ENCODE peak calls at places on chromosomes 6 and 20, in seven cellular contexts. Z is breast epithelium, O is AG04450, I is right cardiac atrium, S is tibial nerve, V is H9, L is small intestine. K is an unnamed sample.

GRCh38 chr6:157524735-157525134 is 143.7 kb downstream of the ZDHHC14 start:
- DNase-seq in Z (no peak), O (no peak), I (no peak), S (no peak), V (no peak), L (no peak), K (no peak)

GRCh38 chr20:58988565-58988882 is 7.5 kb downstream of the NELFCD start:
- DNase-seq in Z (no peak), O (no peak), I (no peak), S (no peak), V (no peak), L (no peak), K (no peak)

GRCh38 chr20:53658973-53659372 is 65.3 kb upstream of the ZNF217 start:
- DNase-seq in Z (no peak), O (no peak), I (no peak), S (no peak), V (no peak), L (no peak), K (no peak)

GRCh38 chr6:89073840-89074239 is 6.7 kb upstream of the PNRC1 start:
- DNase-seq in Z (no peak), O (no peak), I (no peak), S (no peak), V (no peak), L (no peak), K (no peak)

GRCh38 chr20:64048402-64049044 is 916 bp downstream of the SOX18 start:
- DNase-seq in Z (no peak), O (no peak), I (no peak), S (no peak), V (no peak), L (no peak), K (no peak)

GRCh38 chr6:161736796-161737292 is 463.0 kb upstream of the AGPAT4 start:
- DNase-seq in Z (no peak), O (no peak), I (no peak), S (no peak), V (peak; percentile 33), L (no peak), K (no peak)

GRCh38 chr6:116370717-116371383 is at the start of gene DSE:
- DNase-seq in Z (peak; percentile 61), O (peak; percentile 72), I (peak; percentile 94), S (peak; percentile 79), V (peak; percentile 85), L (peak; percentile 37), K (peak; percentile 77)

GRCh38 chr6:11938285-11938890 is 73.7 kb upstream of the HIVEP1 start:
- DNase-seq in Z (no peak), O (no peak), I (no peak), S (no peak), V (peak; percentile 71), L (peak; percentile 63), K (no peak)

GRCh38 chr20:16106191-16106849 is 466.9 kb downstream of the KIF16B start:
- DNase-seq in Z (no peak), O (no peak), I (no peak), S (no peak), V (no peak), L (no peak), K (no peak)

GRCh38 chr6:128305228-128305627 is 215.2 kb downstream of the PTPRK start:
- DNase-seq in Z (no peak), O (no peak), I (no peak), S (no peak), V (no peak), L (no peak), K (no peak)

GRCh38 chr20:6122111-6122872 is 538 bp downstream of the FERMT1 start:
- DNase-seq in Z (no peak), O (peak; percentile 2), I (no peak), S (no peak), V (peak; percentile 36), L (peak; percentile 42), K (no peak)

GRCh38 chr6:154403803-154404202 is 47.2 kb upstream of the IPCEF1 start:
- DNase-seq in Z (no peak), O (no peak), I (peak; percentile 56), S (no peak), V (no peak), L (no peak), K (no peak)

GRCh38 chr6:84458271-84458670 is 230.8 kb upstream of the CEP162 start:
- DNase-seq in Z (no peak), O (no peak), I (no peak), S (no peak), V (no peak), L (no peak), K (no peak)

GRCh38 chr6:36136034-36136433 is 5.7 kb downstream of the MAPK13 start:
- DNase-seq in Z (no peak), O (no peak), I (no peak), S (no peak), V (no peak), L (no peak), K (no peak)
- H3K27ac ChIP-seq in Z (peak overlapping the region; percentile 36), O (no peak overlapping the region), I (no peak overlapping the region), S (no peak overlapping the region), V (no peak overlapping the region), L (no peak overlapping the region), K (no peak overlapping the region)

DNA sequence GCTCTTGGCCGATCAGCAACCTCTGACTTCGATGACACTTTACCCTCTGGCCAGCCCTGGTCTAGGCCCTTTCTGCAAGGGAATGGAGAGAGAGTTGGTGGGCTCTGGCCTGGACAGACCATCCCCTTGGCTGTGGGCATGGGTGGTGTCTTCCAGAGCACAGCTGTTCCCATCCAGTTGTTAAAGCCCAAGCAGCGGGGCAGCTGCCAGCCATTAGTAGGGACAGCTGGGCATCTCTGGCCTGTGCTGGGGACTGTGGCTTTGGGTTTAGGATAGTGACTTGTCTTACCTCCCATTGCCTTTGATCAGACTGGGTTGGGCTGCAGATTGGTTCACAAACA is 2.8 kb downstream of the CDC25B start:
- DNase-seq in Z (no peak), O (no peak), I (peak; percentile 28), S (no peak), V (no peak), L (no peak), K (peak; percentile 19)
- H3K27ac ChIP-seq in Z (peak overlapping the region; percentile 25), O (peak overlapping the region; percentile 21), I (no peak overlapping the region), S (peak overlapping the region; percentile 98), V (no peak overlapping the region), L (peak overlapping the region; percentile 22), K (no peak overlapping the region)

GRCh38 chr20:4225778-4226177 is 210.4 kb upstream of the RNF24 start:
- DNase-seq in Z (no peak), O (peak; percentile 85), I (no peak), S (no peak), V (no peak), L (no peak), K (no peak)
- H3K27ac ChIP-seq in Z (no peak overlapping the region), O (peak overlapping the region; percentile 81), I (peak overlapping the region; percentile 25), S (peak overlapping the region; percentile 1), V (no peak overlapping the region), L (no peak overlapping the region), K (no peak overlapping the region)

GRCh38 chr20:35410613-35411012 is 1.2 kb downstream of the UQCC1 start:
- DNase-seq in Z (no peak), O (no peak), I (no peak), S (no peak), V (no peak), L (no peak), K (no peak)
- H3K27ac ChIP-seq in Z (no peak overlapping the region), O (no peak overlapping the region), I (no peak overlapping the region), S (no peak overlapping the region), V (no peak overlapping the region), L (no peak overlapping the region), K (no peak overlapping the region)

GRCh38 chr6:19465760-19466159 is 371.4 kb upstream of the ID4 start:
- DNase-seq in Z (no peak), O (no peak), I (no peak), S (no peak), V (no peak), L (no peak), K (no peak)
- H3K27ac ChIP-seq in Z (peak overlapping the region; percentile 59), O (no peak overlapping the region), I (no peak overlapping the region), S (no peak overlapping the region), V (no peak overlapping the region), L (no peak overlapping the region), K (peak overlapping the region; percentile 26)

GRCh38 chr6:42128460-42129359 is 13.7 kb downstream of the C6orf132 start:
- DNase-seq in Z (no peak), O (no peak), I (peak; percentile 73), S (no peak), V (no peak), L (no peak), K (no peak)

GRCh38 chr6:42125231-42125630 is 17.2 kb downstream of the C6orf132 start:
- DNase-seq in Z (no peak), O (no peak), I (no peak), S (no peak), V (no peak), L (no peak), K (no peak)

GRCh38 chr6:42124223-42124836 is 18.1 kb downstream of the C6orf132 start:
- DNase-seq in Z (no peak), O (no peak), I (no peak), S (no peak), V (no peak), L (no peak), K (no peak)

GRCh38 chr6:42123379-42124103 is 18.9 kb downstream of the C6orf132 start:
- DNase-seq in Z (no peak), O (no peak), I (peak; percentile 64), S (no peak), V (no peak), L (no peak), K (no peak)

DNA sequence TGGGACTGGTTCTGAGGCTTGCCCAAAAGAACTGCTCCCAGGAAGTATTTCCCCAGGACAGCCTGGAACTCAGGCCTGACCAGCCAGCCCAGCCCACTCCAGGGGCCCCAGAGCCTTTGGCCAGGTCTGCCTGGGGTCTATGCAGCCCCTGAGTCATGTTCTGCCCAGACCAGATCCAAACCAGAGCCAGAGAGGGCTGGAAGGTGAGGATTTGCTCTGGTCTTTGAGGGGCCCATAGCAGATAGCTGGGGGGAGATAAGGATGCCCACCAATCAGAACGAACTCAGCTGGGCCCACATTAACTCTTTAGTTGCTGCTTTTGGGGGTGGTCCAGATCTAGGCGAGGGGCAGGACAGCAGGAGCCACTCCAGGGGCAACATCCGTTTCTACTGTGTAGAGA is 16.8 kb downstream of the C6orf132 start:
- DNase-seq in Z (no peak), O (no peak), I (no peak), S (no peak), V (no peak), L (no peak), K (no peak)
- H3K27ac ChIP-seq in Z (peak overlapping the region; percentile 94), O (no peak overlapping the region), I (no peak overlapping the region), S (no peak overlapping the region), V (no peak overlapping the region), L (no peak overlapping the region), K (no peak overlapping the region)

GRCh38 chr6:7073082-7073783 is 34.5 kb upstream of the RREB1 start:
- DNase-seq in Z (no peak), O (no peak), I (no peak), S (no peak), V (no peak), L (no peak), K (no peak)
- H3K27ac ChIP-seq in Z (peak overlapping the region; percentile 29), O (no peak overlapping the region), I (no peak overlapping the region), S (no peak overlapping the region), V (no peak overlapping the region), L (no peak overlapping the region), K (peak overlapping the region; percentile 58)